ENCODE peak calls at places on chromosome 1, in four cellular contexts. A is GM12891, I is K562, V is GM12878. T is an unnamed sample.
A peak's percentile ranks its signal among the peaks of the same experiment; 100 is the strongest.

GRCh38 chr1:218344814-218345672 is at the start of gene TGFB2:
- DNase-seq in A (no peak), I (peak; percentile 62), V (no peak), T (peak; percentile 34)

GRCh38 chr1:112393634-112393976 is 2.4 kb upstream of the CTTNBP2NL start:
- DNase-seq in A (no peak), I (no peak), V (no peak), T (no peak)

GRCh38 chr1:246695136-246695535 is 29.1 kb upstream of the SCCPDH start:
- DNase-seq in A (no peak), I (no peak), V (no peak), T (no peak)

GRCh38 chr1:23174383-23175110 is 5.9 kb upstream of the LUZP1 start:
- DNase-seq in A (no peak), I (no peak), V (no peak), T (no peak)

GRCh38 chr1:2850502-2850901 is 49.0 kb upstream of the TTC34 start:
- DNase-seq in A (no peak), I (no peak), V (no peak), T (no peak)

GRCh38 chr1:154407021-154407865 is 2.1 kb downstream of the IL6R start:
- DNase-seq in A (no peak), I (no peak), V (peak; percentile 77), T (peak; percentile 62)

GRCh38 chr1:245126530-245126929 is 28.3 kb upstream of the KIF26B start:
- DNase-seq in A (no peak), I (no peak), V (no peak), T (no peak)

GRCh38 chr1:172350781-172351180 is 69.7 kb upstream of the C1orf105 start:
- DNase-seq in A (no peak), I (no peak), V (no peak), T (no peak)

GRCh38 chr1:182339684-182340083 is 51.9 kb downstream of the GLUL start:
- DNase-seq in A (no peak), I (no peak), V (no peak), T (no peak)

GRCh38 chr1:205294914-205295310 is 26.6 kb downstream of the NUAK2 start:
- DNase-seq in A (no peak), I (no peak), V (no peak), T (no peak)

GRCh38 chr1:205291577-205291976 is 30.0 kb downstream of the NUAK2 start:
- DNase-seq in A (no peak), I (no peak), V (no peak), T (no peak)

GRCh38 chr1:205294175-205294913 is 27.2 kb downstream of the NUAK2 start:
- DNase-seq in A (no peak), I (peak; percentile 52), V (no peak), T (no peak)

GRCh38 chr1:205296154-205296553 is 25.4 kb downstream of the NUAK2 start:
- DNase-seq in A (no peak), I (no peak), V (no peak), T (no peak)

DNA sequence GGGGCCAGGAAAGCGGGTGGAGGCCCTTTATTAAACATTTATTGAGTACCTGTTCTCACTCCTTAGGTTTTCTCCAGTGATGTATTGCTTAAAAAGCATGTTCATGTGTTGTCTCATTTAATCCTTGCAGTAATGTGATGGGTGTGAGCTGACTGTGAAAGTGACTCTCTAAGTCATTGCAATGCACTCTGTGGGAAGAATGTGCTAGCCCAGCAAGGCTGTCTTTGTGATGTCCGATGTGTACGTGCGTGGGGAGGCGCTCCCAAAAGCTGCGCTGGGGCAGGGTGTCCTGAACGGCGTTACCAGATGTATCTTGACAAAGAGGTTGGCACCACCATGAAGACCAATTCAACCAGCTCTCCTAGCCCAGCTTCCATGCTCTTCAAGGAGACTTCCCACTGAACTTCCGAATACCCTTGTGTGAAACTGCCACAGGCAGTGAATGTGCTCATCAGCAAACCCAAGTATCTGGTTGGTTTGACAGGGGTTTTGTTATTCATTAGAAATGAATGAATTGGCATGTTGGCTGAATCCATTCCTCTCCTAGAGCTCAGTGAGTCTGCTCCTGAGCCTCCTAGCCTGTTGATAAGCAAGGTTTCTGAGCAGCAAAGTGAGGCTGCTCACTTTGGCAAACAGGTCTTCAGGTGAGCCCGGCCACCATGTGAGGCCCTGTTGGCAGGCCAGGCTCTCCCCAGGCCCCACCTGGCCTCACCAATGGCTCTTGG is 28.0 kb downstream of the NUAK2 start:
- DNase-seq in A (no peak), I (no peak), V (no peak), T (no peak)
- TF ChIP-seq SPI1 in A (no peak), I (no peak), V (no peak), T (no peak)

GRCh38 chr1:116911779-116912469 is 2.2 kb downstream of the PTGFRN start:
- DNase-seq in A (no peak), I (no peak), V (no peak), T (no peak)

GRCh38 chr1:116912846-116913245 is 3.1 kb downstream of the PTGFRN start:
- DNase-seq in A (no peak), I (no peak), V (no peak), T (no peak)

GRCh38 chr1:116914667-116915066 is 5.0 kb downstream of the PTGFRN start:
- DNase-seq in A (no peak), I (no peak), V (no peak), T (no peak)

GRCh38 chr1:116915182-116915611 is 5.5 kb downstream of the PTGFRN start:
- DNase-seq in A (no peak), I (no peak), V (no peak), T (no peak)

DNA sequence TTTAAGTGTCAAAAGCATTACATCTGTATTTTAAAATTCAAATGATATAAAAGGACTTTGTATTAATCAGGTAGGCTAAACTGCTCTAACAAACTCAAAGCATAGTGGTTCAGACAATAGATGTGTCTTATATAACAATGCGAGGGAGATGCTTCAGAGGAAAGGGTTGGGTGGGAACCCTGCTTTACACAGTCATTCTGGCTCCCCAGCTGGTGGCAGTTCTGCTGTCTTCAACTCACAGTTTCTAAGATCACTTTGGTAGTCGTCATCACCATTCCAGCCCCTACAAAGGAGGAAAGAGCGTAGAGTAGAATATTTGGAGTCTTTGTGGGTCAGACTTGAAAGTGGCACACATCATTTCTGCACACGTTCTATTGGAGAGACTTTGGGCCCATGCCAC is 4.2 kb downstream of the PTGFRN start:
- DNase-seq in A (no peak), I (no peak), V (no peak), T (no peak)
- TF ChIP-seq SPI1 in A (no peak), I (no peak), V (no peak), T (no peak)

DNA sequence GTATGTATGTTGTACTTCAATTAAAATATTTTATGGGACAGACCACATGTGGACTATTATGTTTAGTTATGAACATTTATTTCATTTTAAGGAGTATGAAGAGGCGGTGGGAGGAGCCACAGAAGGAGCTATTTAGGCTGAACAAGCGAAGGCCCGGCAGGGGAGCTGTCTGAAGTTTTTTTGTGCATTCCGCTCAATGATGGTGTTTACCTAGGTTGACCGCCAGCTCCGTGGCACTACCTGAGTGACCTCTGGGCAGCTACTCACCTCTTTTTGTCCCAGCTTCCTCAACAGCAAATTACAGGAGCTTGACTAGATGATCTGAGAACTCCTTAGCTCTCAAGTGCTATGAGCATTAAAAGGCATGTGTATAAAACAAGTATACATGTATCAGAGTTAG is 32.7 kb upstream of the C1orf198 start:
- DNase-seq in A (no peak), I (no peak), V (no peak), T (no peak)
- TF ChIP-seq SPI1 in A (no peak), I (no peak), V (no peak), T (no peak)

GRCh38 chr1:11065796-11066195 is 6.0 kb upstream of the SRM start:
- DNase-seq in A (no peak), I (no peak), V (no peak), T (no peak)

GRCh38 chr1:11068556-11069232 is 8.9 kb upstream of the SRM start:
- DNase-seq in A (no peak), I (no peak), V (no peak), T (no peak)

GRCh38 chr1:11064942-11065341 is 5.1 kb upstream of the SRM start:
- DNase-seq in A (no peak), I (no peak), V (no peak), T (no peak)

GRCh38 chr1:11069233-11069950 is 9.6 kb upstream of the SRM start:
- DNase-seq in A (no peak), I (no peak), V (no peak), T (no peak)

DNA sequence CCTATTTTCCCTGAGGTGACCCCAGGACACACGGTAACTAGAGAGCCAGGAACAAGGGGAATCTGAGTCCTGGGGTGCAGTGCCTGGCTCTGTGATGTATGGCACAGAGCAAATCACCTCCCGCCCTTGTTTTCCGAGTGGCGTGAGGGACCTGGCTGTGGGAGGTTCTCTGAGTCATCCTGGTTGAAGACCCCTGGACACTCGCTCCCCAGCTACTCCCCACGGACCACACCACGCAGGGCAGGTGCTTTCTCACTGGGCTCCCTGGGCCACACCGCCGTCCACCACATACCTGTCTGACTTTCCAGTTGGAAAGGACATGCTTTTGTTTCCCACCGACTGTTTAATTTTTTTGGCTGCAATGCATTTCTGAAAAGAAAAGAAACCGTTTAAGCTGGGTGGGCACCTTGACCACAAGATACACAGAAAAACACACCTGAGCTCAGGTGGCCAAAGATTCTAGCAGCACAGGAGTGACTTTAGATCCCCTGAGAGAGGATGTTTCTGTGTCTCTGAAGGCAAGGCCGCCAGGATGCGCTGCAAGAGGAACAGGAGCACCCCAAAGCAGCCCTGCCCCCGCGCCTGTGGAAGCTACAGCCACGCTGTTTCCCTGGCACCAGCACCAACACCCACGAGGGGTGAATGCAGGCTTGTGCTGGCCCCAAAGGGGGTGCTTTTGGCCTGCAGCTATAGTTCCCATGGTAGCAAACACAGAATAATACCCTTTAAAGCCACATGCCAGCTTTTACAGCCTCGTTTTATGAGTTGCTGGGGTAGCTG is 8.1 kb upstream of the SRM start:
- DNase-seq in A (no peak), I (no peak), V (no peak), T (no peak)
- TF ChIP-seq SPI1 in A (no peak), I (no peak), V (no peak), T (no peak)

T was measured in HL-60.